ENCODE peak calls at places on chromosome 20, in five cellular contexts. One of them, this sample, is unnamed.

GRCh38 chr20:62157387-62158087 is 14.0 kb downstream of the SS18L1 start:
- DNase-seq in GM12878: no peak
- DNase-seq in HepG2: no peak
- DNase-seq in K562: no peak
- DNase-seq in H1: no peak
- DNase-seq in this sample: no peak

GRCh38 chr20:24378651-24379050 is 90.8 kb upstream of the SYNDIG1 start:
- DNase-seq in GM12878: no peak
- DNase-seq in HepG2: no peak
- DNase-seq in K562: no peak
- DNase-seq in H1: no peak
- DNase-seq in this sample: no peak

GRCh38 chr20:52493177-52493711 is 301.7 kb upstream of the ZFP64 start:
- DNase-seq in GM12878: no peak
- DNase-seq in HepG2: no peak
- DNase-seq in K562: peak; percentile 8
- DNase-seq in H1: no peak
- DNase-seq in this sample: no peak

GRCh38 chr20:61115627-61116026 is 136.4 kb upstream of the CDH4 start:
- DNase-seq in GM12878: no peak
- DNase-seq in HepG2: no peak
- DNase-seq in K562: no peak
- DNase-seq in H1: no peak
- DNase-seq in this sample: no peak

GRCh38 chr20:57524511-57525176 is at the start of gene CTCFL:
- DNase-seq in GM12878: no peak
- DNase-seq in HepG2: no peak
- DNase-seq in K562: peak; percentile 95
- DNase-seq in H1: no peak
- DNase-seq in this sample: no peak

GRCh38 chr20:59559863-59560262 is 44.5 kb upstream of the PHACTR3 start:
- DNase-seq in GM12878: no peak
- DNase-seq in HepG2: no peak
- DNase-seq in K562: no peak
- DNase-seq in H1: no peak
- DNase-seq in this sample: no peak

GRCh38 chr20:55415567-55416142 is 589.7 kb downstream of the CBLN4 start:
- DNase-seq in GM12878: no peak
- DNase-seq in HepG2: peak; percentile 21
- DNase-seq in K562: no peak
- DNase-seq in H1: no peak
- DNase-seq in this sample: no peak

GRCh38 chr20:53971096-53971683 is 99.2 kb downstream of the BCAS1 start:
- DNase-seq in GM12878: no peak
- DNase-seq in HepG2: no peak
- DNase-seq in K562: no peak
- DNase-seq in H1: no peak
- DNase-seq in this sample: no peak

GRCh38 chr20:47427067-47427466 is 70.6 kb upstream of the ZMYND8 start:
- DNase-seq in GM12878: no peak
- DNase-seq in HepG2: no peak
- DNase-seq in K562: no peak
- DNase-seq in H1: no peak
- DNase-seq in this sample: no peak

GRCh38 chr20:32984631-32985354 is 19.4 kb downstream of the SUN5 start:
- DNase-seq in GM12878: no peak
- DNase-seq in HepG2: no peak
- DNase-seq in K562: no peak
- DNase-seq in H1: no peak
- DNase-seq in this sample: no peak

GRCh38 chr20:29874476-29875202 is 1382.8 kb upstream of the DEFB115 start:
- DNase-seq in GM12878: no peak
- DNase-seq in HepG2: no peak
- DNase-seq in K562: peak; percentile 12
- DNase-seq in H1: no peak
- DNase-seq in this sample: no peak

GRCh38 chr20:34941224-34941623 is 14.4 kb downstream of the GSS start:
- DNase-seq in GM12878: no peak
- DNase-seq in HepG2: no peak
- DNase-seq in K562: no peak
- DNase-seq in H1: no peak
- DNase-seq in this sample: no peak

GRCh38 chr20:2349801-2350200 is 30.9 kb upstream of the TGM6 start:
- DNase-seq in GM12878: no peak
- DNase-seq in HepG2: peak; percentile 39
- DNase-seq in K562: no peak
- DNase-seq in H1: no peak
- DNase-seq in this sample: no peak

GRCh38 chr20:24379116-24379927 is 90.1 kb upstream of the SYNDIG1 start:
- DNase-seq in GM12878: no peak
- DNase-seq in HepG2: no peak
- DNase-seq in K562: no peak
- DNase-seq in H1: no peak
- DNase-seq in this sample: no peak

GRCh38 chr20:39214778-39215177 is 252.6 kb downstream of the DHX35 start:
- DNase-seq in GM12878: no peak
- DNase-seq in HepG2: no peak
- DNase-seq in K562: no peak
- DNase-seq in H1: no peak
- DNase-seq in this sample: no peak

GRCh38 chr20:43492101-43492500 is 15.4 kb upstream of the L3MBTL1 start:
- DNase-seq in GM12878: peak; percentile 56
- DNase-seq in HepG2: no peak
- DNase-seq in K562: no peak
- DNase-seq in H1: no peak
- DNase-seq in this sample: no peak

GRCh38 chr20:63129991-63130653 is 85.8 kb downstream of the YTHDF1 start:
- DNase-seq in GM12878: no peak
- DNase-seq in HepG2: no peak
- DNase-seq in K562: no peak
- DNase-seq in H1: no peak
- DNase-seq in this sample: no peak

GRCh38 chr20:62837790-62838458 is 21.1 kb downstream of the COL9A3 start:
- DNase-seq in GM12878: no peak
- DNase-seq in HepG2: peak; percentile 68
- DNase-seq in K562: no peak
- DNase-seq in H1: no peak
- DNase-seq in this sample: no peak

GRCh38 chr20:57708694-57709673 is 831 bp downstream of the PMEPA1 start:
- DNase-seq in GM12878: no peak
- DNase-seq in HepG2: no peak
- DNase-seq in K562: no peak
- DNase-seq in H1: no peak
- DNase-seq in this sample: no peak

GRCh38 chr20:41149679-41150131 is 12.4 kb downstream of the PLCG1 start:
- DNase-seq in GM12878: no peak
- DNase-seq in HepG2: peak; percentile 51
- DNase-seq in K562: peak; percentile 80
- DNase-seq in H1: no peak
- DNase-seq in this sample: peak; percentile 24

GRCh38 chr20:43388267-43389081 is 69.2 kb upstream of the SRSF6 start:
- DNase-seq in GM12878: no peak
- DNase-seq in HepG2: no peak
- DNase-seq in K562: peak; percentile 32
- DNase-seq in H1: no peak
- DNase-seq in this sample: no peak

GRCh38 chr20:57437267-57437666 is 46.1 kb downstream of the RBM38 start:
- DNase-seq in GM12878: no peak
- DNase-seq in HepG2: no peak
- DNase-seq in K562: no peak
- DNase-seq in H1: no peak
- DNase-seq in this sample: no peak

DNA sequence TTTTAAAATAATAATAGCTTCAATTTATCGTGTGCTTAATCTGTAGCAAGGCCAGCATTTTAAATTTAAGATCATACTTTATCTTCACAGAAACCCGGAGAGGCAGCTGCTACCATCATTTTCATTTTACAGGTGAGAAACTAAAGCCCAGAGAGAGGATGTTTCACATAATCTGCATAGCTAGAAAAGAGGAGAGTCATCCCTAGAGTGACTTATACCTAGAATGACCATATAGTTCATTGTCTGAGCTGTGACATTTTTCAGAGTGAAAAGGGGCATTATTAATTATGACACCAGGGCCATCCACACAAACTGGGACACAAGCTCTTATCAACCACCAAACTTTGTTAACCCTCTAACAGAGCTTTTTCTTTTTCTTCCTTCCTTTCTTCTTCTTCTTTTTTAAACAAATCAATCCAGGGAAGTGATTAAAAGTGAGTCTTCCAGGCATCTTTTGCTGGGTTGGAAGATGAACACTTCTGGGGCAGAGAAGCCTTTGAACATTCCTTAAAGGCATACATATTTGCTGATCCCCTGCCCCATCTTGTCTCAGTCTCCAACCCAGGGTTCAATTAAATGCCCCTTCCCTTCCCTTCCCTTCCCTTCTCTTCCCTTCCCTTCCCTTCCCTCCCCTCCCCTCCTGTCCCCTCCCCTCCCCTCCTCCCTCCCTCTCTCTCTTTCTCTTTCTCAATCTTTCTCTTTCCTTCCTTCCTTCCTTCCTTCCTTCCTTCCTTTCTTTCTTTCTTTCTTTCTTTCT is 272.5 kb upstream of the JAG1 start:
- DNase-seq in GM12878: no peak
- DNase-seq in HepG2: no peak
- DNase-seq in K562: no peak
- DNase-seq in H1: no peak
- DNase-seq in this sample: no peak
- TF ChIP-seq ATF3 in GM12878: no peak
- TF ChIP-seq ATF3 in HepG2: no peak
- TF ChIP-seq ATF3 in K562: no peak
- TF ChIP-seq ATF3 in H1: no peak
- TF ChIP-seq ATF3 in this sample: no peak

GRCh38 chr20:651713-652610 is 1.0 kb downstream of the SRXN1 start:
- DNase-seq in GM12878: no peak
- DNase-seq in HepG2: no peak
- DNase-seq in K562: peak; percentile 78
- DNase-seq in H1: no peak
- DNase-seq in this sample: no peak

GRCh38 chr20:653110-653589 is at the start of gene SRXN1:
- DNase-seq in GM12878: peak; percentile 30
- DNase-seq in HepG2: peak; percentile 92
- DNase-seq in K562: peak; percentile 95
- DNase-seq in H1: peak; percentile 90
- DNase-seq in this sample: peak; percentile 81

GRCh38 chr20:654427-654770 is 1.4 kb upstream of the SRXN1 start:
- DNase-seq in GM12878: no peak
- DNase-seq in HepG2: no peak
- DNase-seq in K562: no peak
- DNase-seq in H1: no peak
- DNase-seq in this sample: no peak

GRCh38 chr20:652611-653109 is 340 bp downstream of the SRXN1 start:
- DNase-seq in GM12878: no peak
- DNase-seq in HepG2: no peak
- DNase-seq in K562: peak; percentile 43
- DNase-seq in H1: no peak
- DNase-seq in this sample: no peak

DNA sequence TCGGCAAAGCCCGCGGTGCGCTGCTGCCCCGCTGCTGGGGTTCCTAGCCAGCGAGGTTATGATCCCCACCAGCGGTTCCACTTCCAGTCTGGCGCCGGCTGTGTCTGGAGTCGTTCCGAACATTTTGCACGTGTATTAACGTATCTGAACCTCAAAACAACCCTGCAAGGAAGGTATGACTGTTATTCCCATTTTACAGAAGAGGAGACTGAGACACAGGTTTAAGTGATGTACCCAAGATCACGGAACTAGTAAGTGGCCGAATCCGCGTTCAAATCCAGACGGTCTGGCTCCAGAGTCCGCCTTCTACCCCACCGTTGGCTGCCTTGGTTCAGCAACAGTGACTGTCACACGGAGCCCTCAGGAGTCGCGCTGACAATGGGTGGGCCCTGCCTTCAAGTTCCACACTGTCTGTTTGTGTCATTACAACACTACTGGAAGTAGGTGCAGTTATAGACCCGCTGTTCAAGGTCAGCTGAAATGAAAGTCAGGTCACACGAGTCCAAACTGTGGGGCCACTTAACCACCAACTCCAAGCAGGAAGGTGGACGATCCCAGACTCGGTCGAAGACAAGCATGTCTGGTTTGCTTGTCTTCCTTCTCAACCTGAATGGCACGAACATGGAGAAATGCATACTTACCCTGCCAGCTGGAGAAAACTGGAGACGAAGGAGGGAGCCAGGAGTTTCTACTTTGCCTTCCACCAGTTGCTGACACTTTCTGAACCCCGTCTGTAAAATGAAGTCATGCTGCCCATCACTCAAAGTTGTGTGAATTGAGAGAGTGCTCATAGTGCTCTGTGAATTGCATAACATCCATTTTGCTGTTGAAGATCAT is 808 bp upstream of the SRXN1 start:
- DNase-seq in GM12878: no peak
- DNase-seq in HepG2: peak; percentile 70
- DNase-seq in K562: peak; percentile 40
- DNase-seq in H1: no peak
- DNase-seq in this sample: no peak
- H3K9ac ChIP-seq in GM12878: no peak overlapping the region
- H3K9ac ChIP-seq in HepG2: peak overlapping the region; percentile 87
- H3K9ac ChIP-seq in K562: peak overlapping the region; percentile 92
- H3K9ac ChIP-seq in H1: no peak overlapping the region
- H3K9ac ChIP-seq in this sample: peak overlapping the region; percentile 91

GRCh38 chr20:49187330-49188100 is 619 bp downstream of the STAU1 start:
- DNase-seq in GM12878: no peak
- DNase-seq in HepG2: no peak
- DNase-seq in K562: peak; percentile 67
- DNase-seq in H1: no peak
- DNase-seq in this sample: no peak
- TF ChIP-seq ATF3 in GM12878: no peak
- TF ChIP-seq ATF3 in HepG2: no peak
- TF ChIP-seq ATF3 in K562: no peak
- TF ChIP-seq ATF3 in H1: no peak
- TF ChIP-seq ATF3 in this sample: no peak

GRCh38 chr20:36542019-36542488 is 735 bp downstream of the MYL9 start:
- DNase-seq in GM12878: no peak
- DNase-seq in HepG2: peak; percentile 46
- DNase-seq in K562: peak; percentile 62
- DNase-seq in H1: peak; percentile 84
- DNase-seq in this sample: peak; percentile 33

GRCh38 chr20:36541227-36542018 is at the start of gene MYL9:
- DNase-seq in GM12878: no peak
- DNase-seq in HepG2: no peak
- DNase-seq in K562: peak; percentile 77
- DNase-seq in H1: peak; percentile 76
- DNase-seq in this sample: no peak

GRCh38 chr20:36542516-36543186 is 1.3 kb downstream of the MYL9 start:
- DNase-seq in GM12878: no peak
- DNase-seq in HepG2: no peak
- DNase-seq in K562: no peak
- DNase-seq in H1: no peak
- DNase-seq in this sample: no peak

GRCh38 chr20:36544134-36545018 is 3.1 kb downstream of the MYL9 start:
- DNase-seq in GM12878: no peak
- DNase-seq in HepG2: no peak
- DNase-seq in K562: no peak
- DNase-seq in H1: no peak
- DNase-seq in this sample: no peak

GRCh38 chr20:36543187-36544133 is 2.1 kb downstream of the MYL9 start:
- DNase-seq in GM12878: no peak
- DNase-seq in HepG2: no peak
- DNase-seq in K562: no peak
- DNase-seq in H1: no peak
- DNase-seq in this sample: no peak
- H3K9ac ChIP-seq in GM12878: no peak overlapping the region
- H3K9ac ChIP-seq in HepG2: no peak overlapping the region
- H3K9ac ChIP-seq in K562: peak overlapping the region; percentile 71
- H3K9ac ChIP-seq in H1: no peak overlapping the region
- H3K9ac ChIP-seq in this sample: no peak overlapping the region

GRCh38 chr20:50580842-50581544 is 70.8 kb downstream of the PTPN1 start:
- DNase-seq in GM12878: no peak
- DNase-seq in HepG2: no peak
- DNase-seq in K562: no peak
- DNase-seq in H1: no peak
- DNase-seq in this sample: no peak
- TF ChIP-seq ATF3 in GM12878: no peak
- TF ChIP-seq ATF3 in HepG2: no peak
- TF ChIP-seq ATF3 in K562: no peak
- TF ChIP-seq ATF3 in H1: no peak
- TF ChIP-seq ATF3 in this sample: no peak

This sample was measured in HCT116.